ENCODE peak calls at places on chromosomes 1 and 21, in seven cellular contexts. K is A549, Z is IMR-90, C is H1, W is K562, U is SK-N-SH, F is HepG2. M is an unnamed sample.

GRCh38 chr21:14215971-14216621 is at the start of gene RBM11:
- DNase-seq in K (peak), Z (peak), C (peak), W (peak), U (peak), F (peak), M (no peak)

GRCh38 chr1:226988337-226988672 is 48.2 kb downstream of the COQ8A start:
- DNase-seq in K (no peak), Z (no peak), C (no peak), W (no peak), U (no peak), F (no peak), M (no peak)

GRCh38 chr21:14080040-14080763 is 130.6 kb downstream of the LIPI start:
- DNase-seq in K (no peak), Z (no peak), C (no peak), W (no peak), U (no peak), F (no peak), M (no peak)

GRCh38 chr1:43274125-43274803 is 4.5 kb downstream of the TMEM125 start:
- DNase-seq in K (no peak), Z (peak), C (no peak), W (peak), U (no peak), F (no peak), M (no peak)

GRCh38 chr21:44800971-44801467 is 601 bp downstream of the UBE2G2 start:
- DNase-seq in K (peak), Z (peak), C (no peak), W (peak), U (peak), F (peak), M (no peak)

GRCh38 chr1:15137807-15138206 is 15.7 kb upstream of the TMEM51 start:
- DNase-seq in K (no peak), Z (no peak), C (no peak), W (no peak), U (peak), F (no peak), M (no peak)

GRCh38 chr1:182633657-182634281 is 29.6 kb upstream of the RGS16 start:
- DNase-seq in K (no peak), Z (no peak), C (no peak), W (no peak), U (peak), F (no peak), M (no peak)

GRCh38 chr1:228866498-228866897 is 131.2 kb downstream of the RHOU start:
- DNase-seq in K (no peak), Z (no peak), C (no peak), W (no peak), U (peak), F (peak), M (no peak)

GRCh38 chr21:31731112-31731801 is 661 bp downstream of the SCAF4 start:
- DNase-seq in K (peak), Z (no peak), C (no peak), W (peak), U (peak), F (peak), M (no peak)

GRCh38 chr1:118960567-118961136 is 27.5 kb downstream of the TBX15 start:
- DNase-seq in K (peak), Z (no peak), C (no peak), W (no peak), U (no peak), F (peak), M (no peak)

GRCh38 chr1:171457412-171457811 is 27.9 kb upstream of the PRRC2C start:
- DNase-seq in K (no peak), Z (peak), C (no peak), W (no peak), U (no peak), F (no peak), M (no peak)

GRCh38 chr1:27418326-27418761 is 25.9 kb downstream of the GPR3 start:
- DNase-seq in K (peak), Z (peak), C (no peak), W (no peak), U (no peak), F (no peak), M (no peak)

GRCh38 chr21:42496839-42497202 is 797 bp upstream of the RSPH1 start:
- DNase-seq in K (no peak), Z (no peak), C (no peak), W (no peak), U (peak), F (no peak), M (no peak)

GRCh38 chr21:41932576-41933258 is 21.1 kb downstream of the C2CD2 start:
- DNase-seq in K (no peak), Z (peak), C (no peak), W (peak), U (peak), F (peak), M (no peak)

GRCh38 chr1:183480971-183481431 is 8.7 kb downstream of the SMG7 start:
- DNase-seq in K (no peak), Z (peak), C (no peak), W (no peak), U (no peak), F (no peak), M (peak)

GRCh38 chr1:85494957-85495266 is 30.0 kb upstream of the DDAH1 start:
- DNase-seq in K (no peak), Z (peak), C (no peak), W (no peak), U (no peak), F (peak), M (no peak)

GRCh38 chr1:85661767-85662166 is 46.5 kb downstream of the ZNHIT6 start:
- DNase-seq in K (no peak), Z (no peak), C (no peak), W (no peak), U (no peak), F (no peak), M (no peak)

GRCh38 chr1:203084588-203085527 is 954 bp downstream of the MYOG start:
- DNase-seq in K (no peak), Z (no peak), C (peak), W (peak), U (no peak), F (peak), M (no peak)

GRCh38 chr1:78493456-78493855 is 2.7 kb downstream of the PTGFR start:
- DNase-seq in K (no peak), Z (peak), C (no peak), W (no peak), U (no peak), F (no peak), M (no peak)

GRCh38 chr1:37940299-37940947 is 6.4 kb downstream of the INPP5B start:
- DNase-seq in K (no peak), Z (no peak), C (no peak), W (no peak), U (no peak), F (peak), M (no peak)
- TF ChIP-seq RFX5 in K (no peak), Z (no peak), C (no peak), W (no peak), U (no peak), F (no peak), M (no peak)

GRCh38 chr1:59199734-59200376 is 97.0 kb upstream of the FGGY start:
- DNase-seq in K (no peak), Z (no peak), C (no peak), W (no peak), U (no peak), F (no peak), M (no peak)
- TF ChIP-seq RFX5 in K (no peak), Z (no peak), C (no peak), W (no peak), U (no peak), F (no peak), M (no peak)

GRCh38 chr1:2229921-2230700 is 2.0 kb downstream of the SKI start:
- DNase-seq in K (no peak), Z (peak), C (no peak), W (peak), U (peak), F (no peak), M (no peak)

GRCh38 chr1:2229032-2229920 is 1.2 kb downstream of the SKI start:
- DNase-seq in K (no peak), Z (peak), C (no peak), W (peak), U (peak), F (no peak), M (no peak)

GRCh38 chr1:2227341-2228156 is 570 bp upstream of the SKI start:
- DNase-seq in K (peak), Z (peak), C (peak), W (peak), U (peak), F (peak), M (peak)

GRCh38 chr1:2228157-2228594 is at the start of gene SKI:
- DNase-seq in K (no peak), Z (no peak), C (no peak), W (no peak), U (no peak), F (no peak), M (no peak)

GRCh38 chr1:2228684-2229031 is 539 bp downstream of the SKI start:
- DNase-seq in K (no peak), Z (no peak), C (no peak), W (peak), U (no peak), F (no peak), M (no peak)
- TF ChIP-seq RFX5 in K (no peak), Z (no peak), C (no peak), W (no peak), U (no peak), F (no peak), M (no peak)

DNA sequence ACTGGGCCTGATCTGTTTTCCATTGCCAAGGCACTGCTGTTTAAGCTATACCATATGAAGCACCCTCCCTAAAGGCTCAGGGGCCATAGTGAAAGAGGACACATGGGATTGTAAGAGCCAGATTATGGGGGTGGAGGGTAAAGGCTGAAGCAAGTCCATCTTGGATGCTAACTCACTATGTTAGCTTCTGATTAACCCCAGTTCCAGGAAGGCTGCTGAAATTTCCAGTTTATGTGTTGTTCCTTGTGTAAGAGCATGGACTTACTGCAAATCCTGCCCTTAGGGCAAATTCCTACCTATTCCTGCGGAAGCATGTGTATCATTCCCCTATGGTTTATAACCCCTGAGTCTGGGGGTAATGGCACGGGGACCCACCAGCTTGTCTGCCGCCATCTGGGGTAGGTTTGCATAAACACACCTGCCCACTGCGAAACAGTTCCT is 91.8 kb upstream of the SERBP1 start:
- DNase-seq in K (no peak), Z (no peak), C (no peak), W (no peak), U (no peak), F (no peak), M (no peak)
- TF ChIP-seq RFX5 in K (no peak), Z (no peak), C (no peak), W (no peak), U (no peak), F (no peak), M (no peak)

DNA sequence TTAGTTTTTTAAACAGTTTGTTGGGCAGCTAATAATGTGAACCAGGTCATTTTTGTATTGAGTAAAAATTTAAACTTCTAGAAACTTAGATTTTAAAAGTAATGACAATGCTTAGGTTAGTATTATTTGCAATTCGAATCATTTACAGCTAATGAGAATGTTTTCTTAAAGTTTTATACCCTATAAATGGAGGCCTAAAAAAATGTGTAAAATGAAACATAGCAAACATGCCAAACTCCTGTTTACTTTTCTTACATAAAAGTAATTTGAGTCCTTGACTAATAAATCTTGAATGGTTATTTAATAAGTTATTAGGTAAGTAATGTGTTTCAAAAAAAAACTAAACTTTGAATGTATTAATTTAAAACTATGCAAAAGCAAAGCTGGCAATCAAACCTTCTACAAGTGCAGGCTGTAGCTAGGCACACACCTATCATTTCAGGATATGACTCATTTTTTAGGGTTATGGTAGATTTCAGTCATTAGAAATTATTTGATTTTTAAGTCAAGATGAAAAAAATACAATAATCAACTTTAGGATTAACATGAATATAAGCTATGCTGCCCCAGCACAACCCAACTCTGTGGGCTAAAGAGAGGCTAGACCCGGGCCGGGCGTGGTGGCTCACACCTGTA is 41.5 kb downstream of the CLSTN1 start:
- DNase-seq in K (no peak), Z (no peak), C (no peak), W (no peak), U (no peak), F (no peak), M (no peak)
- TF ChIP-seq RFX5 in K (no peak), Z (no peak), C (no peak), W (no peak), U (no peak), F (no peak), M (no peak)

DNA sequence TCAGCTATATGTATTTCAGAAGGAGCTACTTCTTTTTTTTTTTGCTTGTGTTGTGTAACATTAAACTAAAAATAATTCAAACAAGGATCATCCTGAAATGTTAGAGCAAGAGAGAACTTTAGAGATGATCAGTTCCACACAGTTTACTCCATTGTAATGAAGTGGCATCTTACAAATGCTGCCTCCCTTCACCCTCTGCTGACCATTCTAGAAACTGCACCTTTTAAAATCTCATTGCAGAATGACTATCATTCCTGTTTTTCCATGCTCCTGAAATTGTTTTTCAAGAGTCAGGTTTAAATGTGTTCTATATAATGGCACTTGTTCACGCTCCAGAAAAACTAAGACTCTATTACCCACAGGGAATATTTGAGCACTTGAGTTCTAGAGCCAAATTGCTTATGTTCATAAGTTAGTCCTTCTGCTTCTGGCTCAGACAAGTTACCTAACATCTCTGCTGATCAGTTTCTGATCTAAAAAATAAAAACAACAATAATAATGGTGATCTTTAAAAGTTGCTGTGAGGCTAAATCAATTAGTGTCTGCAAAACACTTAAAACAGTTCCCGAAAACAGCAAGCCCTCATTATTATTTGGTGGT is 21.5 kb upstream of the SLC44A5 start:
- DNase-seq in K (peak), Z (peak), C (no peak), W (peak), U (peak), F (peak), M (no peak)
- TF ChIP-seq RFX5 in K (no peak), Z (no peak), C (no peak), W (no peak), U (no peak), F (no peak), M (no peak)